ENCODE peak calls at places on chromosome 3, in four cellular contexts. N, G, J and Y are unnamed samples.

GRCh38 chr3:159635047-159635641 is 353.5 kb upstream of the IL12A start:
- DNase-seq in J (no peak), G (no peak), N (no peak), Y (no peak)

GRCh38 chr3:11007534-11007933 is 15.0 kb downstream of the SLC6A1 start:
- DNase-seq in J (no peak), G (peak), N (no peak), Y (peak)

GRCh38 chr3:87503901-87504498 is 227.6 kb upstream of the POU1F1 start:
- DNase-seq in G (peak), N (peak), J (peak), Y (no peak)

GRCh38 chr3:141253811-141254210 is 22.2 kb downstream of the PXYLP1 start:
- DNase-seq in N (no peak), J (no peak), G (no peak), Y (no peak)

GRCh38 chr3:95302044-95302443 is 1239.2 kb downstream of the NSUN3 start:
- DNase-seq in J (no peak), G (no peak), N (no peak), Y (no peak)

GRCh38 chr3:59313365-59313764 is 263.5 kb upstream of the CFAP20DC start:
- DNase-seq in N (peak), J (no peak), G (peak), Y (peak)

GRCh38 chr3:133469140-133469731 is 69.4 kb downstream of the BFSP2 start:
- DNase-seq in N (no peak), J (no peak), G (no peak), Y (no peak)

GRCh38 chr3:143217283-143217682 is 97.7 kb downstream of the CHST2 start:
- DNase-seq in G (no peak), N (no peak), J (no peak), Y (no peak)

GRCh38 chr3:187024561-187025226 is 94.4 kb downstream of the ST6GAL1 start:
- DNase-seq in G (no peak), N (no peak), J (no peak), Y (no peak)

GRCh38 chr3:197426161-197426566 is 127.8 kb upstream of the DLG1 start:
- DNase-seq in J (no peak), G (peak), N (no peak), Y (no peak)

GRCh38 chr3:2540115-2540514 is 441.4 kb downstream of the CNTN4 start:
- DNase-seq in G (no peak), N (no peak), J (no peak), Y (no peak)

GRCh38 chr3:115498898-115499297 is 124.4 kb upstream of the GAP43 start:
- DNase-seq in N (no peak), J (no peak), G (no peak), Y (no peak)

GRCh38 chr3:48413086-48413485 is 16.8 kb downstream of the PLXNB1 start:
- DNase-seq in G (no peak), J (no peak), N (no peak), Y (no peak)

GRCh38 chr3:169389211-169389924 is 274.1 kb downstream of the MECOM start:
- DNase-seq in J (no peak), N (no peak), G (no peak), Y (no peak)

GRCh38 chr3:104909721-104910120 is 457.0 kb upstream of the ALCAM start:
- DNase-seq in J (no peak), N (no peak), G (no peak), Y (no peak)

GRCh38 chr3:101065962-101066361 is 72.7 kb upstream of the ABI3BP start:
- DNase-seq in G (no peak), N (no peak), J (no peak), Y (no peak)

GRCh38 chr3:177764377-177764912 is 567.2 kb upstream of the TBL1XR1 start:
- DNase-seq in G (no peak), N (no peak), J (no peak), Y (no peak)

GRCh38 chr3:120440001-120440703 is 10.6 kb downstream of the FSTL1 start:
- DNase-seq in J (no peak), N (no peak), G (no peak), Y (no peak)

GRCh38 chr3:1072040-1072439 is 20.8 kb upstream of the CNTN6 start:
- DNase-seq in N (no peak), J (no peak), G (no peak), Y (no peak)

GRCh38 chr3:45441570-45442313 is 53.4 kb downstream of the LARS2 start:
- DNase-seq in N (no peak), J (no peak), G (no peak), Y (no peak)

GRCh38 chr3:45434996-45435395 is 46.6 kb downstream of the LARS2 start:
- DNase-seq in N (no peak), J (no peak), G (no peak), Y (no peak)

GRCh38 chr3:45437388-45437787 is 49.0 kb downstream of the LARS2 start:
- DNase-seq in G (no peak), J (no peak), N (no peak), Y (no peak)

GRCh38 chr3:45440562-45440961 is 52.2 kb downstream of the LARS2 start:
- DNase-seq in J (no peak), N (no peak), G (no peak), Y (no peak)

DNA sequence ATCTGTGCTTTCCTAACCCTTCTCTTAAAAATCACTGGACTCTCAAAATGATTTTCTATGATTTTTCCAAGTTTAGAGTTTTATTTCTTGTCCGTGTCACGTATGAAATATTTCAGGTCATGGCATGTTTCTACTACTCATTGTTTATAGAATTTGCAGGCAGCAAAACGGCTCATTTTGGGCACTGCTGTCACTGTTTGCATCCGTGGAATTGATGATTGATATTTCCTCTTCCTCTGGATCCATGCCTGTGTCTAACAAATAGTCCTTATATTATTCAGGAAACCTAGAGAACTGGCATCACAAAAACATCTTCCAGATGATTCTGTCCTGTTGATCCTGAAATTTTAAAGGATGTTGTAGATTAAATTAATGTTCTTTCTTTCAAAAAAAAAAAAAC is 47.6 kb downstream of the LARS2 start:
- DNase-seq in N (no peak), J (no peak), G (no peak), Y (no peak)
- TF ChIP-seq TEAD4 in N (no peak), J (no peak), G (no peak), Y (no peak)

DNA sequence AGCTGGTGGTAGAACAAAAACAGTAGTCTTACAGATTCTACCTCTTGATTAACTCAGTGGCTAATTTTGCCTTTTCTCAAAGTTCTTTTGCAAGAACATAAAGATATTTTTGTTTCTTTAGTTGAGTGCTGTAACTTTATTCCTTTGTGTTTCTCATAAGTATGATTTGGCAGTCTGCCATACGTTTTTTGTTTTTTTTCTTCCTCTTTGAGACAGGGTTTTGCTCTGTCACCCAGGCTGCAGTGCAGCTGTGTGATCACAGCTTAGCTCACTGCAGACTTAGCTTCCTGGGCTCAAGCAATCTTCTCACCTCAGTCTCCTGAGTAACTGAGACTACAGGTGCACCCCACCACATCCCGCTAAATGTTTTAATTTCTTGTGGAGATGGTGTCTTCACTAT is 22.4 kb downstream of the B3GNT5 start:
- DNase-seq in N (no peak), G (no peak), J (no peak), Y (no peak)
- TF ChIP-seq TEAD4 in N (no peak), G (no peak), J (no peak), Y (no peak)

GRCh38 chr3:31544634-31545033 is 11.9 kb downstream of the STT3B start:
- DNase-seq in G (no peak), J (no peak), N (no peak), Y (no peak)
- TF ChIP-seq TEAD4 in G (no peak), J (no peak), N (no peak), Y (no peak)

GRCh38 chr3:126664591-126665214 is 9.8 kb upstream of the TXNRD3 start:
- DNase-seq in J (no peak), G (no peak), N (peak), Y (no peak)
- TF ChIP-seq TEAD4 in J (no peak), G (no peak), N (no peak), Y (no peak)

GRCh38 chr3:62199126-62199525 is 174.2 kb downstream of the FEZF2 start:
- DNase-seq in J (no peak), G (no peak), N (no peak), Y (no peak)

GRCh38 chr3:62197613-62198012 is 175.7 kb downstream of the FEZF2 start:
- DNase-seq in N (no peak), J (no peak), G (no peak), Y (no peak)

GRCh38 chr3:62203561-62203960 is 169.8 kb downstream of the FEZF2 start:
- DNase-seq in J (no peak), G (no peak), N (no peak), Y (no peak)

GRCh38 chr3:62203152-62203551 is 170.2 kb downstream of the FEZF2 start:
- DNase-seq in N (no peak), G (no peak), J (no peak), Y (no peak)

GRCh38 chr3:62201438-62202035 is 171.8 kb downstream of the FEZF2 start:
- DNase-seq in J (no peak), N (peak), G (peak), Y (no peak)
- TF ChIP-seq TEAD4 in J (no peak), N (no peak), G (no peak), Y (no peak)

GRCh38 chr3:149131594-149131993 is 2.2 kb downstream of the HPS3 start:
- DNase-seq in J (no peak), N (no peak), G (no peak), Y (no peak)
- TF ChIP-seq TEAD4 in J (no peak), N (no peak), G (no peak), Y (no peak)

GRCh38 chr3:27507515-27508266 is 23.5 kb upstream of the SLC4A7 start:
- DNase-seq in J (no peak), N (no peak), G (no peak), Y (no peak)
- TF ChIP-seq TEAD4 in J (no peak), N (no peak), G (no peak), Y (no peak)

GRCh38 chr3:72087420-72087819 is 302.5 kb upstream of the PROK2 start:
- DNase-seq in J (no peak), N (no peak), G (peak), Y (no peak)
- TF ChIP-seq TEAD4 in J (no peak), N (no peak), G (no peak), Y (no peak)

GRCh38 chr3:112357888-112358287 is 24.9 kb downstream of the CD200 start:
- DNase-seq in N (no peak), J (no peak), G (no peak), Y (no peak)

GRCh38 chr3:112358311-112358780 is 25.4 kb downstream of the CD200 start:
- DNase-seq in J (no peak), N (no peak), G (no peak), Y (no peak)

GRCh38 chr3:112364291-112364690 is 31.3 kb downstream of the CD200 start:
- DNase-seq in G (no peak), N (no peak), J (no peak), Y (no peak)

GRCh38 chr3:112362221-112362620 is 29.3 kb downstream of the CD200 start:
- DNase-seq in J (no peak), N (no peak), G (no peak), Y (no peak)

GRCh38 chr3:112360574-112360973 is 27.6 kb downstream of the CD200 start:
- DNase-seq in J (no peak), N (no peak), G (no peak), Y (no peak)
- TF ChIP-seq TEAD4 in J (no peak), N (no peak), G (no peak), Y (no peak)

DNA sequence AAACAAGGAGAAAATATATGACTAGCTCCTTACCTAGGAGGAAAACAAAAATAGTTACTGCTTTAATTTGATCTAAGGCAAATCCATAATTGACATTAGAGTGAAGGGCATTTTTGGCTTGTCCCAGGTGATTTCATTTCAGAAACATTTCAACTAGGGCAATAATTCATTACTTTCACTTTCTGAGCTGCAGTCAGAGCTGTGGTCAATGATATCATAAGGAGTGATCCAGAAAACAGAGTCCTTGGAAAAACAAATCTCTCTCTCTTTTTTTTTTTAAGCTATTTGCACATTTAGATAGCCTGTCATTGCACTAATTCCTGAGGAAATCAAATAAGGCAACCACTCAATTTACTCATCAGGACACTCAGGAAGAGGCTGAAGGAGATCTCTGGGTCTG is 269.5 kb upstream of the LRRC3B start:
- DNase-seq in N (no peak), G (no peak), J (no peak), Y (no peak)
- TF ChIP-seq TEAD4 in N (no peak), G (no peak), J (no peak), Y (no peak)